ENCODE peak calls at places on chromosomes 12 and 14, in four cellular contexts. J is HCT116, G is stomach, R is breast epithelium. T is an unnamed sample.

GRCh38 chr12:120367924-120368788 is 808 bp downstream of the MSI1 start:
- DNase-seq in J (no peak), G (no peak), R (no peak), T (peak)

GRCh38 chr12:44716681-44717080 is 159.4 kb downstream of the NELL2 start:
- DNase-seq in J (no peak), G (no peak), R (no peak), T (no peak)

GRCh38 chr12:121033625-121034349 is 5.3 kb downstream of the OASL start:
- DNase-seq in J (peak), G (peak), R (no peak), T (peak)

GRCh38 chr14:71322660-71323250 is 415.5 kb downstream of the PCNX1 start:
- DNase-seq in J (no peak), G (no peak), R (no peak), T (no peak)

GRCh38 chr12:106632797-106633450 is 50.1 kb downstream of the RFX4 start:
- DNase-seq in J (peak), G (no peak), R (no peak), T (no peak)

GRCh38 chr12:67633708-67634107 is 14.8 kb upstream of the DYRK2 start:
- DNase-seq in J (no peak), G (peak), R (no peak), T (peak)

GRCh38 chr14:30657050-30657449 is 34.9 kb downstream of the SCFD1 start:
- DNase-seq in J (no peak), G (no peak), R (no peak), T (no peak)

GRCh38 chr12:30877110-30877875 is 49.3 kb upstream of the TSPAN11 start:
- DNase-seq in J (no peak), G (no peak), R (no peak), T (peak)

GRCh38 chr14:100105357-100106169 is 40.3 kb downstream of the EVL start:
- DNase-seq in J (no peak), G (no peak), R (peak), T (peak)

GRCh38 chr12:58086006-58086405 is 144.6 kb downstream of the ATP23 start:
- DNase-seq in J (no peak), G (no peak), R (no peak), T (no peak)

DNA sequence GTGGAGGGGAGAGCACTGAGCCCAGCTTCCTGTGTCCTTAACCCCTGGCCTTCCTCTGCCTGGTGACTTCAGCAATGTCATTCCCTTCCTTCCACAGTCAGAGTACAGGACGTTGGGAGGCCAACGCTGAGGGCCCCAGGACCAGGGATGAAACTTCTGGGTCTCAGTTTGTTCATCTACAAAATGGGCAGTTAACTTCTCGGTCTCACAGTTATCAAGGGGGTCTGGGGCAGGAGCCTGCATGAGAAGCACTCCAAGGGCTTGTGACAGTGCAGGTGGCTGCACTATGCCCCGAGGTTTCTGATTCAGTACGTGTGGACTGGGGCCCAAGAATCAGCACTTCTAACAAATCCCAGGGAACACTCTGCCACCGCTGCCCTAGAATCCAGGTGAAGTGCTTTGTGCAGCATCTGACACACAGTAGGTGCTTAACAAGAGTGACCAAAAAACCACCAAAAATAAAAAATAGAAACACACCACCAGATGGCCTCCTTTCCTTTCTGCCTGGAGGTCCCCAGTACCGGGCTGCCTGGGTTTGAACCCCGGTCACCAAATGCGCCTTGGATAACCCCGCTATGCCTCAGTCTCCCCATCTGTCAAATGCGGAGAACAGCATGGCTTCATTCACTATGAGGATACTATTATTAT is 80.4 kb downstream of the RFLNA start:
- DNase-seq in J (no peak), G (no peak), R (no peak), T (no peak)
- TF ChIP-seq POLR2A in J (no peak), G (no peak), R (no peak), T (no peak)

GRCh38 chr12:117127933-117128823 is 29.0 kb upstream of the TESC start:
- DNase-seq in J (no peak), G (no peak), R (no peak), T (no peak)

GRCh38 chr12:117126335-117126734 is 27.1 kb upstream of the TESC start:
- DNase-seq in J (no peak), G (no peak), R (no peak), T (no peak)

GRCh38 chr12:117124421-117125274 is 25.4 kb upstream of the TESC start:
- DNase-seq in J (no peak), G (no peak), R (no peak), T (no peak)

GRCh38 chr12:117125275-117125613 is 26.0 kb upstream of the TESC start:
- DNase-seq in J (no peak), G (no peak), R (no peak), T (no peak)

DNA sequence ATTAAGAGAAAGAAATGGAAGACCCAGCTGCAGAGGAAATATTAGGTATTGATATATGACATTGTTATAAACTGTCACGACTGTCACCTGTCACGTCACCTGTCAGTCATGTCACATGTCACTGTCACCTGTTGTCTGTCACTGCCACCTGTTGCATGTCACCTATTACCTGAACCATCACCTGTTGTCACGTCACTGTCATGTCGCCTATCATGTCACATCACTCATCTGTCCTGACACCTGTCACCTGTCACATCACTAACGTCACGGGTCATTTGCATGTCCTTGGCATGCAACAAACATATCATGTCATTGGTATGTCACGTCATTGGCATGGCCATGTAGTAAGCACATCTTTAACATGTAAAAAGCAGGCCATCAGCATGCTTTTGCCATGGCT is 26.6 kb upstream of the TESC start:
- DNase-seq in J (no peak), G (no peak), R (no peak), T (no peak)
- TF ChIP-seq POLR2AphosphoS5 in J (no peak), G (peak), R (no peak), T (no peak)

GRCh38 chr14:34873591-34874385 is 1.4 kb downstream of the BAZ1A start:
- DNase-seq in J (peak), G (peak), R (peak), T (peak)
- TF ChIP-seq POLR2A in J (peak), G (peak), R (peak), T (no peak)

DNA sequence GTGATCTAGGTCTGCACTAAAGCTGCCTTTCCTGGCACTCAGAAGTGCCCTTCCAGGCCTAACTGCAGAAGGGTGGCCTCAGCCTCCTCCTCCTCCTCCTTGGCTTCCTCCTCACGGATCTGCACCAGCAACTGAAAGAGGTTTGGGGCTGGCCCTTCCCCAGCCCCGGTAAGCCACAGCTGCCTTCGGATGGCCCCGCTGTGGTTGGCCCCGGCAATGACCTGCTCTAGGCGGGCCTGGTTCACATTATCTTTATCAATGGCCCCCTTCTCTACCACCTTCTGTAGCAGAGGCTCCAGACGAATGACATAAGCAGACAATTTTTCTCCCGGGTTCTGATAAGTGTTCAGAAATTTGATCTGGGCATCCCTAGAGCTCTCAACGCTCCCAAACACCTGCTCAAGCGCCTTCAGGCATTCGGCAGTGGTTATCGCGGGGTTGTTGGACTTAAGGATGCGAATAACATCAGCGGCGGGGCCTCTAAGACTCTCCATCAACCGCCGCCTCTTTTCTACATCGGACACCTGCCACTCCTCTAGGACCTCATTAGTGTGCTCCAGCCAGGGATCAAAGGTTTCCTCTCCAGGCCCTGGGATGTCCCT is 1.5 kb downstream of the PNMA1 start:
- DNase-seq in J (no peak), G (no peak), R (no peak), T (no peak)
- TF ChIP-seq POLR2AphosphoS5 in J (no peak), G (no peak), R (no peak), T (no peak)

DNA sequence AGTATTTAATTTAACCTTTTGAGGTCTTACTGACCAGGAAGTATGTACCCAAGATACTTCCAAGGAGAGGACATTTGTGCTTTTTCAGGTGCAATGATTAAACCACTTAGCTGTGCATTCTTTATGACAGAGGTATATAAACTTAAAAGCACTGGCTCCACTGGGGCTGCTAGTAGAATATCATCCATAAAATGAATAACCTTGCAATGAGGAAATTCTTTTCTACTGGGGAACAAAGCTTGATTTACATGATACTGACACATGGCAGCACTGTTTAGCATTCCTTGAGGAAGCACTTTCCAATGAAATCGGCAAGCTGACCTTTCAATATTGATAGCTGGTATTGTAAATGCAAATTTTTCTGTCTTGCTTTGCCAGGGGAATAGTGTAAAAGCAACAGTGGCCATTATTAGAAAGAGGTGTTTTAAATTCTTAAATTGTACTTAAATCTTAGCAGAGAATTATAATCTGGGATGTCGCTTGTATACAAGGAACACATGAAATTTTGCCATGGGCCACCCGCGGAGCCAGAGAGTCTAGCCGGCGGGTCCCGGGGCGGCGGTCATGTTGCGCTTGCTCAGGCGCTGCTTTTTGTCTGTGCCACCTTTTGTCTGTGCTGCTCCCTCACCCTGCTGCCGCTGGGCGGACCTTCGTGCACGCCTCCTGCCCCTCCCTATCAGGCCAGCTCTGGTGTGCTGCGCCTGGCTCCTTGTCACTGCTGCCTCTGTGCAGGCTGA is 20.9 kb upstream of the BLTP3B start:
- DNase-seq in J (peak), G (peak), R (peak), T (peak)
- TF ChIP-seq POLR2A in J (no peak), G (no peak), R (no peak), T (no peak)

GRCh38 chr12:63307849-63308248 is 156.8 kb upstream of the AVPR1A start:
- DNase-seq in J (no peak), G (no peak), R (no peak), T (no peak)

GRCh38 chr12:63302269-63302940 is 151.4 kb upstream of the AVPR1A start:
- DNase-seq in J (no peak), G (no peak), R (no peak), T (no peak)

GRCh38 chr12:63302941-63303536 is 152.0 kb upstream of the AVPR1A start:
- DNase-seq in J (no peak), G (no peak), R (no peak), T (no peak)

GRCh38 chr12:63306476-63306875 is 155.5 kb upstream of the AVPR1A start:
- DNase-seq in J (no peak), G (no peak), R (no peak), T (no peak)

DNA sequence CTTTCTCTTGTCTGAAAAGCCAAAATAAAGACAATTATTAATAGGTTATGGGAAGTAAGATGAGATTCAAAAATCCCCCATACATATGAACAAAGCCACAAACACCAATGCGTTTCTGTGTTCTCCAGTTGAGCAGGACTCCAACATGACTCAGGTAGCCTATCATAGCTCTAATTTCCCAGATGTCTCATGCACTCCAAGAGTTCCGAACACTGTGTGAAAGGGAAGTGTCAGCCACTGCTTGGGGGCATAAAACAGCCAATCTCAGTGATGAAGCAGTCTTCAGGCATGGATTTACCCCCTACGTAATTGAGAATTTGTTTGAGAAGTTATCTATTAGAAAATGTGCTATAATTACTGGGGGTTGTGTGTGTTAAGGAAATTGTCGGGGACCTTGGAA is 153.8 kb upstream of the AVPR1A start:
- DNase-seq in J (no peak), G (no peak), R (no peak), T (no peak)
- TF ChIP-seq POLR2AphosphoS5 in J (no peak), G (no peak), R (no peak), T (no peak)